ENCODE peak calls at places on chromosome 13, in ten cellular contexts. F, Y, V, I, R, A, E, S, N and U are unnamed samples.

GRCh38 chr13:112637017-112637801 is 49.3 kb upstream of the TUBGCP3 start:
- DNase-seq in R (no peak), A (no peak), E (no peak), N (no peak), I (no peak), V (no peak), S (no peak), Y (no peak), F (no peak), U (no peak)

GRCh38 chr13:59447846-59448620 is 715.7 kb downstream of the DIAPH3 start:
- DNase-seq in F (peak; percentile 41), S (no peak), A (no peak), V (peak; percentile 80), I (no peak), R (no peak), N (peak; percentile 13), Y (no peak), E (no peak), U (no peak)

GRCh38 chr13:48500652-48501197 is 32.2 kb downstream of the RCBTB2 start:
- DNase-seq in E (no peak), R (no peak), F (peak; percentile 85), Y (no peak), A (no peak), I (no peak), S (peak; percentile 97), N (peak; percentile 92), V (peak; percentile 79), U (no peak)

GRCh38 chr13:74423434-74423833 is 289.2 kb upstream of the KLF12 start:
- DNase-seq in A (no peak), N (no peak), S (no peak), F (no peak), Y (no peak), R (no peak), I (no peak), V (no peak), E (no peak), U (no peak)

GRCh38 chr13:34589581-34589980 is 352.5 kb upstream of the NBEA start:
- DNase-seq in I (no peak), N (no peak), V (no peak), Y (no peak), A (no peak), S (no peak), R (no peak), E (no peak), F (no peak), U (no peak)

GRCh38 chr13:42333613-42334328 is 61.8 kb downstream of the AKAP11 start:
- DNase-seq in Y (no peak), I (no peak), F (peak; percentile 71), A (no peak), E (no peak), V (no peak), N (peak; percentile 42), S (peak; percentile 33), R (no peak), U (no peak)

GRCh38 chr13:106152047-106152446 is 383.4 kb downstream of the EFNB2 start:
- DNase-seq in F (no peak), S (no peak), R (no peak), Y (no peak), A (no peak), E (no peak), N (no peak), V (no peak), I (no peak), U (no peak)

GRCh38 chr13:101390461-101390860 is 25.8 kb downstream of the NALCN start:
- DNase-seq in S (no peak), E (no peak), Y (no peak), A (no peak), R (no peak), F (no peak), V (no peak), I (no peak), N (peak; percentile 41), U (no peak)

GRCh38 chr13:67095621-67096020 is 134.5 kb downstream of the PCDH9 start:
- DNase-seq in S (no peak), F (peak; percentile 75), N (no peak), V (no peak), I (no peak), A (no peak), R (no peak), E (no peak), Y (no peak), U (no peak)

GRCh38 chr13:32530841-32531253 is 7.7 kb downstream of the N4BP2L2 start:
- DNase-seq in S (peak; percentile 37), A (no peak), F (peak; percentile 84), R (no peak), I (no peak), V (no peak), Y (no peak), E (peak; percentile 20), N (peak; percentile 67), U (no peak)

GRCh38 chr13:95641291-95641811 is 3.2 kb downstream of the DZIP1 start:
- DNase-seq in N (peak; percentile 33), A (no peak), E (no peak), Y (no peak), V (no peak), S (no peak), I (peak; percentile 45), F (peak; percentile 44), R (no peak), U (no peak)

GRCh38 chr13:20043207-20043925 is 84.8 kb downstream of the ZMYM2 start:
- DNase-seq in A (no peak), F (no peak), E (no peak), I (no peak), V (no peak), Y (no peak), N (no peak), S (no peak), R (no peak), U (no peak)

GRCh38 chr13:106961219-106961618 is 393.3 kb upstream of the ARGLU1 start:
- DNase-seq in F (no peak), R (no peak), V (no peak), E (no peak), S (no peak), A (no peak), N (no peak), I (no peak), Y (no peak), U (no peak)

GRCh38 chr13:71770710-71771109 is 96.3 kb downstream of the DACH1 start:
- DNase-seq in E (no peak), I (no peak), R (no peak), Y (no peak), S (no peak), A (no peak), F (no peak), N (no peak), V (peak; percentile 92), U (no peak)

GRCh38 chr13:36134632-36135031 is 3.5 kb upstream of the DCLK1 start:
- DNase-seq in I (no peak), N (no peak), V (no peak), R (no peak), E (no peak), A (no peak), F (no peak), Y (no peak), S (no peak), U (no peak)
- H3K4me3 ChIP-seq in I (no peak overlapping the region), N (no peak overlapping the region), V (no peak overlapping the region), R (no peak overlapping the region), E (no peak overlapping the region), A (no peak overlapping the region), F (no peak overlapping the region), Y (no peak overlapping the region), S (no peak overlapping the region), U (no peak overlapping the region)

GRCh38 chr13:110233181-110233641 is 73.7 kb downstream of the COL4A1 start:
- DNase-seq in A (peak; percentile 87), R (peak; percentile 74), S (no peak), Y (no peak), I (peak; percentile 74), N (peak; percentile 92), F (peak; percentile 95), E (no peak), V (no peak), U (peak; percentile 65)
- H3K4me3 ChIP-seq in A (peak overlapping the region; percentile 27), R (peak overlapping the region; percentile 38), S (no peak overlapping the region), Y (no peak overlapping the region), I (no peak overlapping the region), N (peak overlapping the region; percentile 68), F (peak overlapping the region; percentile 20), E (no peak overlapping the region), V (no peak overlapping the region), U (no peak overlapping the region)

DNA sequence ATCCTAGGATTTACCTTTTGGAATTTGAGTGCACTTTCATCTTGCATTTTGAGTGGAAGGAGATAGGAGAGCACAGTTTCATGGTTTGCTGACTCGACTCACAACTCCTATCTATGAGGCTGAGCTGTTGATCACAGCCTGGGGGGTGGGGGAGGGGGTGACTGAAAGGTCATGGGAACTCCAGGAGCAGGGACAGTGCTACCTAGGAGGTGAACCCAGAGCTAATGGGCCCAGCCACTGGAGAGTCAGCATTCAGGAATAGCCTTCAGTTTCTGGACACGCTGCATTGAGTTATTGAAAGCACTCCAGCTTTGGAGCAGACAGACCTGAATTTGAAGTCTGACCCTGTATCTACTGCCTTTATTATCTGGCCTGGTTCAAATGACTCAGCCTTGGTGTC is 339.9 kb downstream of the SLC7A1 start:
- DNase-seq in S (no peak), E (no peak), R (no peak), V (no peak), Y (no peak), N (no peak), F (no peak), A (no peak), I (no peak), U (no peak)
- H3K4me3 ChIP-seq in S (no peak overlapping the region), E (no peak overlapping the region), R (no peak overlapping the region), V (no peak overlapping the region), Y (no peak overlapping the region), N (no peak overlapping the region), F (no peak overlapping the region), A (no peak overlapping the region), I (no peak overlapping the region), U (no peak overlapping the region)

DNA sequence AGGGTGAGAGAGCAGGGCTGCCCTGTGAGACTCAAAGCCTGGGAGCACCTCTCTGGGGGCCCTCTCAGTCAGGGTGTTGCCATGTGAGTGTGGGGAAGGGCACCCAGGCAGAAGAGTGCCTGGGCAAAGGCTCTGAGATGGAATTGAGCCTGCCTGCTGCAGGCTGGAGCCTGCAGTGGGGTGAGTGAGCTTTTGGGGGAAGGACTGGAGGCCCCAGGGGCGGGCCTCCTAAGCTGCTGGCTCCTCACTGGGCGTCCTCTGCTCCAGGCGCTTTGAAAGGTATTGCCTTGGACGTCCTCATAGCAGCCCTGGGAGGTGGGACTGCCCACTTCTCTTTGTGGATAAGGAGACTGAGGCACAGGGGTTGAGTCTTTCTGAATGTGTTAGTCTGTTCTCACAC is 60.3 kb downstream of the ARHGEF7 start:
- DNase-seq in A (no peak), E (no peak), V (no peak), N (no peak), R (no peak), F (no peak), S (no peak), I (no peak), Y (no peak), U (no peak)
- H3K4me3 ChIP-seq in A (no peak overlapping the region), E (no peak overlapping the region), V (no peak overlapping the region), N (no peak overlapping the region), R (no peak overlapping the region), F (no peak overlapping the region), S (no peak overlapping the region), I (no peak overlapping the region), Y (no peak overlapping the region), U (no peak overlapping the region)

DNA sequence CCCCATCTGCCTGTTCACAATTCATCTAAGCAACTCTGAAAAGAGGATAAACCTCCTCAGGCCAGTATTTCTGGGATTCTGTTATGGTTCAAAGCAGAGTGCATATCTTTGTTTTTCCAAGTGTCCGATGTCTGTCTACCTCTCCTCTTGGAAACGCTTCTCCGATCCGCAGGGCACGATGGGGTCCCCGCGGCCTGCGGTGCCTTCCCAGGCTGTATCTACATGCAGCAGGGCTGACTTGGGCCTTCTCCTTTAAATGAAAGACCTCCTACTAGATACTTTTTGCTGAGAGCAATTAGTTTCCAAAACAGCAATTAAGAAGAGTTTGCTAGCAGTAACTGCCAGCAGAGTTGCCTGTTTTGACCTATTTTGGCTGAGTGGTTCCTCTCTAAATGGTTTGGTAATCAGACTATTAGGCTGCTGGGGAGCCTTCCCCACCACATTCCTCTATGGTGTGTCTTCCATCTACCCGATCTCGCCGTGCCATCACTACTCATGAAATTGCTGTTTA is 23.5 kb downstream of the COL4A2 start:
- DNase-seq in F (no peak), I (peak; percentile 19), E (no peak), A (no peak), Y (no peak), N (peak; percentile 88), V (no peak), S (no peak), R (no peak), U (no peak)
- H3K4me3 ChIP-seq in F (peak overlapping the region; percentile 3), I (peak overlapping the region; percentile 50), E (no peak overlapping the region), A (peak overlapping the region; percentile 40), Y (no peak overlapping the region), N (peak overlapping the region; percentile 13), V (no peak overlapping the region), S (no peak overlapping the region), R (peak overlapping the region; percentile 19), U (no peak overlapping the region)